ENCODE peak calls at places on chromosomes 6 and 20, in six cellular contexts. F, K, B, Q, I and O are unnamed samples.

GRCh38 chr6:105495515-105495914 is 92.6 kb upstream of the PREP start:
- DNase-seq in F (no peak), Q (no peak), I (no peak), B (no peak), K (no peak), O (no peak)

GRCh38 chr6:129186988-129187387 is 304.1 kb downstream of the LAMA2 start:
- DNase-seq in F (no peak), I (no peak), Q (peak; percentile 87), K (no peak), B (no peak), O (peak; percentile 23)

GRCh38 chr20:51154708-51155690 is 132.1 kb upstream of the KCNG1 start:
- DNase-seq in I (peak; percentile 93), F (no peak), Q (no peak), B (no peak), K (no peak), O (no peak)

GRCh38 chr20:43426172-43426571 is 31.5 kb upstream of the SRSF6 start:
- DNase-seq in K (no peak), B (no peak), Q (no peak), I (no peak), F (no peak), O (no peak)

GRCh38 chr20:38833857-38834164 is 28.3 kb downstream of the PPP1R16B start:
- DNase-seq in F (no peak), K (no peak), I (no peak), B (no peak), Q (no peak), O (no peak)

GRCh38 chr6:12060780-12061619 is 48.9 kb downstream of the HIVEP1 start:
- DNase-seq in B (peak; percentile 88), F (peak; percentile 76), Q (no peak), I (peak; percentile 98), K (peak; percentile 92), O (peak; percentile 62)

GRCh38 chr20:47493175-47493953 is 8.3 kb upstream of the NCOA3 start:
- DNase-seq in I (peak; percentile 60), B (peak; percentile 40), Q (peak; percentile 74), K (no peak), F (no peak), O (no peak)

GRCh38 chr6:56595490-56596122 is 47.1 kb downstream of the DST start:
- DNase-seq in K (no peak), B (peak; percentile 88), Q (peak; percentile 50), I (peak; percentile 73), F (peak; percentile 49), O (peak; percentile 53)

GRCh38 chr20:4544765-4545164 is 176.9 kb upstream of the PRND start:
- DNase-seq in K (no peak), B (no peak), I (no peak), F (no peak), Q (peak; percentile 79), O (no peak)

GRCh38 chr6:45922728-45923351 is 92.8 kb downstream of the CLIC5 start:
- DNase-seq in Q (peak; percentile 75), F (peak; percentile 68), B (peak; percentile 88), K (no peak), I (peak; percentile 66), O (peak; percentile 33)

GRCh38 chr6:35489995-35490791 is 6.7 kb downstream of the TEAD3 start:
- DNase-seq in I (no peak), F (peak; percentile 79), K (no peak), B (no peak), Q (peak; percentile 87), O (no peak)

GRCh38 chr20:32902456-32903420 is 44.0 kb downstream of the EFCAB8 start:
- DNase-seq in K (no peak), F (peak; percentile 68), Q (peak; percentile 51), B (peak; percentile 74), I (peak; percentile 77), O (peak; percentile 68)

GRCh38 chr6:21987501-21987957 is 309.3 kb downstream of the PRL start:
- DNase-seq in F (peak; percentile 70), I (no peak), B (peak; percentile 51), Q (peak; percentile 94), K (peak; percentile 42), O (peak; percentile 31)

GRCh38 chr6:159056432-159056831 is 11.6 kb upstream of the TAGAP start:
- DNase-seq in B (no peak), Q (no peak), F (no peak), K (no peak), I (no peak), O (no peak)

GRCh38 chr6:166692723-166693302 is 65.8 kb upstream of the RPS6KA2 start:
- DNase-seq in Q (no peak), F (no peak), B (no peak), K (no peak), I (no peak), O (no peak)

GRCh38 chr6:5580736-5581568 is 319.6 kb downstream of the FARS2 start:
- DNase-seq in I (no peak), Q (no peak), F (no peak), B (no peak), K (no peak), O (no peak)

GRCh38 chr6:83875843-83876242 is 16.4 kb downstream of the CYB5R4 start:
- DNase-seq in K (no peak), Q (no peak), F (no peak), B (no peak), I (no peak), O (no peak)

GRCh38 chr6:44805239-44805849 is 417.8 kb downstream of the CDC5L start:
- DNase-seq in K (no peak), I (no peak), B (no peak), Q (peak; percentile 69), F (no peak), O (no peak)

GRCh38 chr6:143805832-143806281 is 37.3 kb upstream of the LTV1 start:
- DNase-seq in K (peak; percentile 1), I (no peak), F (no peak), Q (peak; percentile 60), B (no peak), O (no peak)

GRCh38 chr6:126786262-126786661 is 332.2 kb upstream of the RSPO3 start:
- DNase-seq in F (no peak), Q (peak; percentile 13), B (no peak), K (no peak), I (no peak), O (no peak)

GRCh38 chr6:7672066-7673062 is 53.5 kb upstream of the BMP6 start:
- DNase-seq in K (no peak), B (no peak), I (no peak), F (peak; percentile 47), Q (no peak), O (no peak)

GRCh38 chr6:82072771-82073170 is 174.8 kb downstream of the IBTK start:
- DNase-seq in Q (peak; percentile 75), I (no peak), B (no peak), F (no peak), K (no peak), O (no peak)

GRCh38 chr20:36092424-36093024 is 62.0 kb upstream of the EPB41L1 start:
- DNase-seq in Q (peak; percentile 31), K (no peak), I (peak; percentile 31), F (no peak), B (no peak), O (no peak)

GRCh38 chr20:49214546-49214945 is 4.7 kb upstream of the DDX27 start:
- DNase-seq in K (no peak), I (no peak), B (no peak), F (no peak), Q (no peak), O (no peak)

GRCh38 chr6:154127638-154128037 is 88.6 kb downstream of the OPRM1 start:
- DNase-seq in I (peak; percentile 5), K (no peak), Q (no peak), B (no peak), F (no peak), O (no peak)